ENCODE peak calls at places on chromosomes 13 and 19, in five cellular contexts. X is astrocyte of the spinal cord, P is fibroblast of lung, R is cardiac muscle cell, H is ascending aorta. U is an unnamed sample.

GRCh38 chr13:99062593-99062992 is 84.7 kb upstream of the DOCK9 start:
- DNase-seq in X (peak), R (no peak), H (no peak), P (peak), U (peak)

GRCh38 chr19:719081-719512 is 10.4 kb downstream of the PALM start:
- DNase-seq in X (no peak), R (no peak), P (peak), H (peak), U (no peak)

GRCh38 chr19:35890113-35890650 is 10.2 kb downstream of the NFKBID start:
- DNase-seq in R (no peak), X (no peak), H (no peak), P (no peak), U (no peak)

GRCh38 chr13:34883381-34883780 is 58.7 kb upstream of the NBEA start:
- DNase-seq in P (no peak), X (no peak), H (no peak), R (no peak), U (no peak)

GRCh38 chr13:43191561-43191960 is 168.2 kb downstream of the DNAJC15 start:
- DNase-seq in H (no peak), P (no peak), R (peak), X (no peak), U (no peak)

GRCh38 chr19:21921691-21922180 is 85.8 kb upstream of the ZNF43 start:
- DNase-seq in X (no peak), H (peak), R (no peak), P (no peak), U (no peak)

GRCh38 chr13:25978961-25979360 is 72.9 kb downstream of the SHISA2 start:
- DNase-seq in X (no peak), P (no peak), H (no peak), R (no peak), U (no peak)

GRCh38 chr13:42762917-42763316 is 18.5 kb upstream of the FAM216B start:
- DNase-seq in P (peak), H (no peak), R (no peak), X (peak), U (peak)

GRCh38 chr13:44876782-44877324 is 112.4 kb downstream of the NUFIP1 start:
- DNase-seq in H (peak), X (no peak), P (no peak), R (peak), U (no peak)

GRCh38 chr13:113137656-113138292 is 15.2 kb downstream of the F10 start:
- DNase-seq in X (no peak), P (no peak), R (no peak), H (peak), U (no peak)

GRCh38 chr13:54733639-54734038 is 1705.0 kb downstream of the OLFM4 start:
- DNase-seq in H (no peak), X (no peak), R (peak), P (no peak), U (no peak)

DNA sequence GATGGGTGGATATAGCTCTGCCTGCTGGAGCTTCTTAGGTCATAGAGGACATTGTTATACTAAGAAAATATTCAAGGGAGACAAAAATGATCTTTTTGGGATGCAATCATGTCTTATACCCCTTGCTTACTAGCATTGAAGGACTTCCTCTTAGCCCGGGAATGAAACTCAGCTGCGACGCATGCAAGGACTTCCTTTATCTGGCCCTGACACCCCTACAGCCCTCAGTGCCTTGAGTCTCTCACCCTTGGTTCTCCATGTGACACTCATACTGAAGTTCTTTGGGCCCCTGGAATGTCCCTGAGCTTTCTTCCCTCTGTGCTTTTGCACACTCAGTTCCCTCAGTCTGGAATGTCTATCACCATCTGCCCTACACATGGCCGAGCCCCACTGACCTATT is 72.5 kb upstream of the MTIF3 start:
- DNase-seq in P (no peak), R (no peak), H (no peak), X (no peak), U (no peak)
- H3K4me3 ChIP-seq in P (no peak), R (no peak), H (no peak), X (no peak), U (no peak)

GRCh38 chr19:30223866-30224688 is 148.1 kb upstream of the ZNF536 start:
- DNase-seq in P (no peak), R (no peak), H (no peak), X (no peak), U (no peak)
- H3K4me3 ChIP-seq in P (no peak), R (no peak), H (no peak), X (no peak), U (peak)

GRCh38 chr19:4559569-4559968 is at the start of gene SEMA6B:
- DNase-seq in X (no peak), P (no peak), R (no peak), H (peak), U (no peak)
- H3K4me3 ChIP-seq in X (no peak), P (no peak), R (no peak), H (peak), U (no peak)

GRCh38 chr19:55117063-55117635 is 288 bp downstream of the PPP1R12C start:
- DNase-seq in R (peak), X (no peak), H (no peak), P (no peak), U (no peak)

GRCh38 chr19:55114566-55115145 is 2.8 kb downstream of the PPP1R12C start:
- DNase-seq in X (no peak), P (no peak), H (no peak), R (no peak), U (no peak)

GRCh38 chr19:55113570-55114039 is 3.8 kb downstream of the PPP1R12C start:
- DNase-seq in R (peak), H (peak), P (peak), X (peak), U (peak)

GRCh38 chr19:55116232-55117062 is 990 bp downstream of the PPP1R12C start:
- DNase-seq in X (peak), P (peak), R (no peak), H (peak), U (no peak)

DNA sequence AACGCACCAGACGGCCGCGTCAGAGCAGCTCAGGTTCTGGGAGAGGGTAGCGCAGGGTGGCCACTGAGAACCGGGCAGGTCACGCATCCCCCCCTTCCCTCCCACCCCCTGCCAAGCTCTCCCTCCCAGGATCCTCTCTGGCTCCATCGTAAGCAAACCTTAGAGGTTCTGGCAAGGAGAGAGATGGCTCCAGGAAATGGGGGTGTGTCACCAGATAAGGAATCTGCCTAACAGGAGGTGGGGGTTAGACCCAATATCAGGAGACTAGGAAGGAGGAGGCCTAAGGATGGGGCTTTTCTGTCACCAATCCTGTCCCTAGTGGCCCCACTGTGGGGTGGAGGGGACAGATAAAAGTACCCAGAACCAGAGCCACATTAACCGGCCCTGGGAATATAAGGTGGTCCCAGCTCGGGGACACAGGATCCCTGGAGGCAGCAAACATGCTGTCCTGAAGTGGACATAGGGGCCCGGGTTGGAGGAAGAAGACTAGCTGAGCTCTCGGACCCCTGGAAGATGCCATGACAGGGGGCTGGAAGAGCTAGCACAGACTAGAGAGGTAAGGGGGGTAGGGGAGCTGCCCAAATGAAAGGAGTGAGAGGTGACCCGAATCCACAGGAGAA is 1.9 kb downstream of the PPP1R12C start:
- DNase-seq in H (no peak), R (no peak), X (no peak), P (no peak), U (no peak)
- H3K4me3 ChIP-seq in H (peak), R (peak), X (peak), P (peak), U (peak)

GRCh38 chr19:46410205-46411087 is 2.9 kb downstream of the CCDC8 start:
- DNase-seq in P (no peak), H (no peak), R (no peak), X (no peak), U (no peak)

GRCh38 chr19:46411088-46412033 is 2.0 kb downstream of the CCDC8 start:
- DNase-seq in P (no peak), X (no peak), R (no peak), H (no peak), U (no peak)

GRCh38 chr19:46407891-46408426 is 5.4 kb downstream of the CCDC8 start:
- DNase-seq in X (no peak), R (no peak), P (no peak), H (no peak), U (no peak)

GRCh38 chr19:46409146-46409545 is 4.2 kb downstream of the CCDC8 start:
- DNase-seq in X (no peak), R (no peak), P (no peak), H (no peak), U (no peak)

DNA sequence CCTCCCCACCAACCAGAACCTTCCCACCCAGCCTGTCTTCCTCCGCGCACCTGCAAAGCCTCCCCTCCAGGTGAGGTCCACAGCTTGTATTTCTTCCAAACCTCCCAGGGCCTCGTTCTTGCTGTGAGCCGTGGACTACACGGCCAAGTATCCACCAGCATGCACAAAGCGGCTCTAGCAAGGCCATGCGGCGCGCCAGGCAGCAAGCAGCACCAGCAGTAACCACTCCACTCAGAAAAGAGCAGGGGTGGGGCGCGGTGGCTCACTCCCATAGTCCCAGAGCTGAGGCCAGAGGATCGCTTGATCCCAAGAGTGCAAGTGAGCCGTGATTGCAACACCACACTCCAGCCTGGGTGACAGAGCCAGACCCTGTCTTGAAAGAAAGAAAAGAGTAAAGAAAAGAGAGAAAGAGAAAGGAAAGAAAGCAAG is 4.7 kb downstream of the CCDC8 start:
- DNase-seq in X (peak), H (peak), P (peak), R (peak), U (no peak)
- H3K4me3 ChIP-seq in X (no peak), H (peak), P (peak), R (no peak), U (no peak)

GRCh38 chr13:30615851-30616311 is 1.8 kb upstream of the USPL1 start:
- DNase-seq in R (peak), X (peak), P (peak), H (no peak), U (peak)
- H3K4me3 ChIP-seq in R (peak), X (peak), P (peak), H (peak), U (peak)

GRCh38 chr19:51593138-51593890 is 22.2 kb downstream of the ZNF175 start:
- DNase-seq in H (no peak), R (no peak), P (no peak), X (no peak), U (no peak)
- H3K4me3 ChIP-seq in H (peak), R (peak), P (peak), X (peak), U (peak)

GRCh38 chr19:12720296-12720695 is 3.4 kb downstream of the TNPO2 start:
- DNase-seq in P (no peak), R (no peak), H (no peak), X (no peak), U (no peak)
- H3K4me3 ChIP-seq in P (peak), R (no peak), H (peak), X (peak), U (peak)

GRCh38 chr19:10421981-10422461 is 1.7 kb downstream of the PDE4A start:
- DNase-seq in R (no peak), P (no peak), H (no peak), X (no peak), U (no peak)

GRCh38 chr19:10422846-10423245 is 2.5 kb downstream of the PDE4A start:
- DNase-seq in H (no peak), R (no peak), X (no peak), P (no peak), U (no peak)

GRCh38 chr19:10419646-10420443 is 493 bp upstream of the PDE4A start:
- DNase-seq in X (peak), H (no peak), P (peak), R (peak), U (no peak)

GRCh38 chr19:10420444-10421239 is at the start of gene PDE4A:
- DNase-seq in H (no peak), P (no peak), X (no peak), R (peak), U (no peak)

GRCh38 chr19:10421240-10421948 is 1.1 kb downstream of the PDE4A start:
- DNase-seq in P (no peak), H (no peak), R (no peak), X (no peak), U (no peak)
- H3K4me3 ChIP-seq in P (no peak), H (peak), R (peak), X (peak), U (no peak)

GRCh38 chr19:45646345-45646698 is 7.1 kb upstream of the EML2 start:
- DNase-seq in X (no peak), P (no peak), H (no peak), R (no peak), U (no peak)
- H3K4me3 ChIP-seq in X (peak), P (peak), H (peak), R (no peak), U (peak)

U was measured in astrocyte of the cerebellum.